ENCODE peak calls at places on chromosomes 13 and 19, in seven cellular contexts. O is stimulated activated CD8-positive, alpha-beta memory T cell treated with anti-CD3 and anti-CD28 coated beads, Interleukin-2, amount 100 ng/mL, for 48 hours; U is fibroblast of the aortic adventitia; Q is GM12891; K is HEK293T; A is heart right ventricle; X is glutamatergic neuron. S is an unnamed sample.

GRCh38 chr13:109945206-109945960 is 159.0 kb upstream of the IRS2 start:
- DNase-seq in O (no peak), U (peak; percentile 58), Q (no peak), K (no peak), A (no peak), X (no peak), S (no peak)

GRCh38 chr13:95485518-95486144 is 66.9 kb upstream of the CLDN10 start:
- DNase-seq in O (no peak), U (peak; percentile 77), Q (no peak), K (no peak), A (no peak), X (no peak), S (no peak)

GRCh38 chr19:54469496-54469934 is 3.6 kb downstream of the CDC42EP5 start:
- DNase-seq in O (no peak), U (no peak), Q (no peak), K (no peak), A (peak; percentile 73), X (no peak), S (peak; percentile 73)

GRCh38 chr19:29843180-29844051 is 31.6 kb downstream of the CCNE1 start:
- DNase-seq in O (no peak), U (peak; percentile 28), Q (no peak), K (no peak), A (peak; percentile 40), X (peak; percentile 31), S (peak; percentile 38)

GRCh38 chr13:80706164-80706471 is 365.2 kb upstream of the SPRY2 start:
- DNase-seq in O (no peak), U (no peak), Q (no peak), K (no peak), A (no peak), X (no peak), S (no peak)

GRCh38 chr13:47112205-47112896 is 215.5 kb upstream of the HTR2A start:
- DNase-seq in O (no peak), U (no peak), Q (no peak), K (no peak), A (no peak), X (no peak), S (no peak)

GRCh38 chr13:93505104-93505952 is 278.7 kb downstream of the GPC6 start:
- DNase-seq in O (no peak), U (peak; percentile 52), Q (no peak), K (no peak), A (no peak), X (no peak), S (peak; percentile 17)

GRCh38 chr19:12778020-12778904 is 2.9 kb upstream of the HOOK2 start:
- DNase-seq in O (no peak), U (peak; percentile 85), Q (no peak), K (no peak), A (peak; percentile 86), X (peak; percentile 75), S (peak; percentile 87)

GRCh38 chr13:23673867-23674605 is 103.8 kb downstream of the TNFRSF19 start:
- DNase-seq in O (no peak), U (no peak), Q (no peak), K (no peak), A (no peak), X (no peak), S (no peak)

S was measured in left cardiac atrium.